ENCODE peak calls at places on chromosomes 12 and 14, in eight cellular contexts. One of them, this sample, is unnamed.
A peak's percentile ranks its signal among the peaks of the same experiment; 100 is the strongest.

GRCh38 chr14:24959791-24960331 is 90.1 kb downstream of the STXBP6 start:
- DNase-seq in H9: no peak
- DNase-seq in IMR-90: peak; percentile 55
- DNase-seq in heart left ventricle: no peak
- DNase-seq in OCI-LY7: no peak
- DNase-seq in MM.1S: peak; percentile 61
- DNase-seq in body of pancreas: no peak
- DNase-seq in cardiac muscle cell: no peak
- DNase-seq in this sample: no peak

GRCh38 chr12:58750484-58750883 is 169.8 kb downstream of the LRIG3 start:
- DNase-seq in heart left ventricle: no peak
- DNase-seq in body of pancreas: no peak
- DNase-seq in MM.1S: no peak
- DNase-seq in IMR-90: peak; percentile 98
- DNase-seq in OCI-LY7: no peak
- DNase-seq in H9: no peak
- DNase-seq in cardiac muscle cell: no peak
- DNase-seq in this sample: no peak

GRCh38 chr14:39339003-39339402 is 93.2 kb downstream of the FBXO33 start:
- DNase-seq in cardiac muscle cell: peak; percentile 31
- DNase-seq in body of pancreas: peak; percentile 3
- DNase-seq in MM.1S: no peak
- DNase-seq in IMR-90: no peak
- DNase-seq in heart left ventricle: no peak
- DNase-seq in H9: peak; percentile 47
- DNase-seq in OCI-LY7: no peak
- DNase-seq in this sample: no peak

GRCh38 chr14:32379447-32379846 is 50.3 kb downstream of the AKAP6 start:
- DNase-seq in heart left ventricle: no peak
- DNase-seq in IMR-90: no peak
- DNase-seq in OCI-LY7: no peak
- DNase-seq in H9: no peak
- DNase-seq in body of pancreas: no peak
- DNase-seq in cardiac muscle cell: no peak
- DNase-seq in MM.1S: no peak
- DNase-seq in this sample: no peak

GRCh38 chr12:123757555-123757954 is 4.5 kb upstream of the DNAH10 start:
- DNase-seq in OCI-LY7: no peak
- DNase-seq in IMR-90: peak; percentile 89
- DNase-seq in body of pancreas: peak; percentile 48
- DNase-seq in H9: no peak
- DNase-seq in MM.1S: no peak
- DNase-seq in cardiac muscle cell: no peak
- DNase-seq in heart left ventricle: no peak
- DNase-seq in this sample: no peak

GRCh38 chr14:99158646-99159165 is 113.3 kb downstream of the BCL11B start:
- DNase-seq in H9: peak; percentile 18
- DNase-seq in MM.1S: no peak
- DNase-seq in IMR-90: no peak
- DNase-seq in OCI-LY7: no peak
- DNase-seq in heart left ventricle: no peak
- DNase-seq in body of pancreas: no peak
- DNase-seq in cardiac muscle cell: no peak
- DNase-seq in this sample: no peak

GRCh38 chr12:67069451-67070306 is 199.5 kb upstream of the CAND1 start:
- DNase-seq in cardiac muscle cell: peak; percentile 69
- DNase-seq in IMR-90: no peak
- DNase-seq in MM.1S: peak; percentile 68
- DNase-seq in H9: peak; percentile 82
- DNase-seq in heart left ventricle: no peak
- DNase-seq in body of pancreas: peak; percentile 38
- DNase-seq in OCI-LY7: peak; percentile 55
- DNase-seq in this sample: peak; percentile 70

GRCh38 chr12:8866429-8866828 is 44.0 kb downstream of the A2ML1 start:
- DNase-seq in OCI-LY7: no peak
- DNase-seq in cardiac muscle cell: no peak
- DNase-seq in heart left ventricle: no peak
- DNase-seq in MM.1S: no peak
- DNase-seq in body of pancreas: no peak
- DNase-seq in IMR-90: no peak
- DNase-seq in H9: no peak
- DNase-seq in this sample: no peak

GRCh38 chr12:6821674-6822433 is at the start of gene GPR162:
- DNase-seq in OCI-LY7: no peak
- DNase-seq in MM.1S: no peak
- DNase-seq in IMR-90: peak; percentile 48
- DNase-seq in heart left ventricle: peak; percentile 77
- DNase-seq in body of pancreas: peak; percentile 51
- DNase-seq in cardiac muscle cell: peak; percentile 86
- DNase-seq in H9: peak; percentile 91
- DNase-seq in this sample: peak; percentile 79

GRCh38 chr12:62744551-62744950 is 190.4 kb downstream of the PPM1H start:
- DNase-seq in heart left ventricle: no peak
- DNase-seq in IMR-90: peak; percentile 34
- DNase-seq in body of pancreas: peak; percentile 42
- DNase-seq in MM.1S: no peak
- DNase-seq in H9: no peak
- DNase-seq in OCI-LY7: no peak
- DNase-seq in cardiac muscle cell: no peak
- DNase-seq in this sample: no peak

GRCh38 chr12:5614206-5614605 is 182.3 kb downstream of the NTF3 start:
- DNase-seq in MM.1S: no peak
- DNase-seq in H9: no peak
- DNase-seq in body of pancreas: no peak
- DNase-seq in OCI-LY7: no peak
- DNase-seq in cardiac muscle cell: no peak
- DNase-seq in heart left ventricle: no peak
- DNase-seq in IMR-90: peak; percentile 4
- DNase-seq in this sample: no peak

GRCh38 chr12:130668286-130669204 is 47.6 kb downstream of the RIMBP2 start:
- DNase-seq in body of pancreas: no peak
- DNase-seq in IMR-90: no peak
- DNase-seq in heart left ventricle: no peak
- DNase-seq in OCI-LY7: no peak
- DNase-seq in MM.1S: no peak
- DNase-seq in cardiac muscle cell: no peak
- DNase-seq in H9: no peak
- DNase-seq in this sample: no peak

GRCh38 chr14:66284346-66284745 is 201.8 kb upstream of the CCDC196 start:
- DNase-seq in OCI-LY7: no peak
- DNase-seq in body of pancreas: no peak
- DNase-seq in cardiac muscle cell: no peak
- DNase-seq in H9: no peak
- DNase-seq in IMR-90: peak; percentile 0
- DNase-seq in heart left ventricle: no peak
- DNase-seq in MM.1S: no peak
- DNase-seq in this sample: no peak

GRCh38 chr14:93536945-93537344 is 106.2 kb downstream of the UNC79 start:
- DNase-seq in H9: peak; percentile 48
- DNase-seq in cardiac muscle cell: peak; percentile 40
- DNase-seq in body of pancreas: no peak
- DNase-seq in heart left ventricle: no peak
- DNase-seq in OCI-LY7: no peak
- DNase-seq in IMR-90: no peak
- DNase-seq in MM.1S: no peak
- DNase-seq in this sample: peak; percentile 44

GRCh38 chr12:80293347-80293746 is 150.7 kb upstream of the PTPRQ start:
- DNase-seq in IMR-90: no peak
- DNase-seq in OCI-LY7: no peak
- DNase-seq in heart left ventricle: no peak
- DNase-seq in H9: no peak
- DNase-seq in body of pancreas: no peak
- DNase-seq in MM.1S: peak; percentile 63
- DNase-seq in cardiac muscle cell: no peak
- DNase-seq in this sample: no peak

GRCh38 chr12:42692749-42693148 is 103.2 kb upstream of the PRICKLE1 start:
- DNase-seq in IMR-90: no peak
- DNase-seq in heart left ventricle: no peak
- DNase-seq in MM.1S: no peak
- DNase-seq in H9: no peak
- DNase-seq in cardiac muscle cell: no peak
- DNase-seq in body of pancreas: no peak
- DNase-seq in OCI-LY7: no peak
- DNase-seq in this sample: no peak

GRCh38 chr14:77122555-77123125 is 19.0 kb downstream of the ZDHHC22 start:
- DNase-seq in IMR-90: no peak
- DNase-seq in cardiac muscle cell: no peak
- DNase-seq in heart left ventricle: no peak
- DNase-seq in MM.1S: no peak
- DNase-seq in H9: peak; percentile 18
- DNase-seq in OCI-LY7: peak; percentile 83
- DNase-seq in body of pancreas: no peak
- DNase-seq in this sample: peak; percentile 35

GRCh38 chr12:38527631-38528030 is 211.1 kb downstream of the ALG10B start:
- DNase-seq in OCI-LY7: no peak
- DNase-seq in H9: no peak
- DNase-seq in heart left ventricle: no peak
- DNase-seq in cardiac muscle cell: no peak
- DNase-seq in MM.1S: no peak
- DNase-seq in body of pancreas: no peak
- DNase-seq in IMR-90: no peak
- DNase-seq in this sample: no peak

GRCh38 chr14:24196071-24197061 is 1.1 kb upstream of the TM9SF1 start:
- DNase-seq in heart left ventricle: no peak
- DNase-seq in cardiac muscle cell: peak; percentile 56
- DNase-seq in IMR-90: peak; percentile 22
- DNase-seq in H9: no peak
- DNase-seq in body of pancreas: peak; percentile 33
- DNase-seq in OCI-LY7: peak; percentile 71
- DNase-seq in MM.1S: peak; percentile 18
- DNase-seq in this sample: no peak

GRCh38 chr14:53893374-53893773 is 63.3 kb downstream of the BMP4 start:
- DNase-seq in IMR-90: no peak
- DNase-seq in cardiac muscle cell: no peak
- DNase-seq in MM.1S: peak; percentile 39
- DNase-seq in OCI-LY7: no peak
- DNase-seq in H9: no peak
- DNase-seq in heart left ventricle: no peak
- DNase-seq in body of pancreas: no peak
- DNase-seq in this sample: no peak

GRCh38 chr12:62438098-62438692 is 28.4 kb upstream of the MON2 start:
- DNase-seq in body of pancreas: peak; percentile 65
- DNase-seq in MM.1S: peak; percentile 60
- DNase-seq in IMR-90: peak; percentile 53
- DNase-seq in heart left ventricle: peak; percentile 31
- DNase-seq in OCI-LY7: peak; percentile 60
- DNase-seq in H9: no peak
- DNase-seq in cardiac muscle cell: peak; percentile 67
- DNase-seq in this sample: peak; percentile 50

GRCh38 chr14:20197459-20197858 is 6.8 kb downstream of the OR11G2 start:
- DNase-seq in heart left ventricle: no peak
- DNase-seq in H9: no peak
- DNase-seq in cardiac muscle cell: no peak
- DNase-seq in MM.1S: no peak
- DNase-seq in OCI-LY7: no peak
- DNase-seq in IMR-90: no peak
- DNase-seq in body of pancreas: peak; percentile 38
- DNase-seq in this sample: no peak
- H3K9me3 ChIP-seq in heart left ventricle: no peaks in the 10 kb centered on the region
- H3K9me3 ChIP-seq in H9: peaks cover 85% of the 10 kb centered on the region
- H3K9me3 ChIP-seq in cardiac muscle cell: no peaks in the 10 kb centered on the region
- H3K9me3 ChIP-seq in MM.1S: no peaks in the 10 kb centered on the region
- H3K9me3 ChIP-seq in OCI-LY7: no peaks in the 10 kb centered on the region
- H3K9me3 ChIP-seq in IMR-90: peaks cover 5% of the 10 kb centered on the region
- H3K9me3 ChIP-seq in body of pancreas: no peaks in the 10 kb centered on the region
- H3K9me3 ChIP-seq in this sample: no peaks in the 10 kb centered on the region

DNA sequence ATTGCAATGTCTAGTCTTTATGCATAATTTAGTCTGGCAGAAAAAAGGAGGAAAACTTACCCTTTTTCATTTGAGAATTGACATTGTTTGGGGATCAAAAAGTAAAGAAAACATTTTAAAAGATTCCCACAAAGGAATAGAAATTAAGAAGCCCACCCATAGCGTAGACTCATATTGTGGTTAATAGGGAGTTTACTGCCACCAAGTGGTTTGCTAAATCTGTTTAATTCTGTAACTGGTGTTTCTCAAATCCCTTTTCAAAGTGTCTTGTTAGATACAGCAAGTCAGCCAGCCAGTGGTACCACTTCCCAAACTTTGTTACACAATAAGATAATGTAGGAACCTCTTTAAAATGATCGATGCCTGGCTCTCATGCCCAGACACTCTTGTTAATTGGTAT is 180.3 kb downstream of the IPO8 start:
- DNase-seq in cardiac muscle cell: peak; percentile 28
- DNase-seq in MM.1S: no peak
- DNase-seq in OCI-LY7: peak; percentile 10
- DNase-seq in H9: no peak
- DNase-seq in heart left ventricle: no peak
- DNase-seq in body of pancreas: no peak
- DNase-seq in IMR-90: no peak
- DNase-seq in this sample: no peak
- TF ChIP-seq CTCF in cardiac muscle cell: peak; percentile 33
- TF ChIP-seq CTCF in MM.1S: no peak
- TF ChIP-seq CTCF in OCI-LY7: peak; percentile 66
- TF ChIP-seq CTCF in H9: peak; percentile 60
- TF ChIP-seq CTCF in heart left ventricle: peak; percentile 24
- TF ChIP-seq CTCF in body of pancreas: peak; percentile 33
- TF ChIP-seq CTCF in IMR-90: peak; percentile 19
- TF ChIP-seq CTCF in this sample: peak; percentile 11

GRCh38 chr12:127480775-127481314 is 786.1 kb upstream of the TMEM132C start:
- DNase-seq in H9: no peak
- DNase-seq in heart left ventricle: no peak
- DNase-seq in OCI-LY7: no peak
- DNase-seq in IMR-90: no peak
- DNase-seq in cardiac muscle cell: no peak
- DNase-seq in body of pancreas: no peak
- DNase-seq in MM.1S: no peak
- DNase-seq in this sample: no peak

GRCh38 chr12:127487031-127487430 is 779.9 kb upstream of the TMEM132C start:
- DNase-seq in body of pancreas: no peak
- DNase-seq in cardiac muscle cell: no peak
- DNase-seq in heart left ventricle: no peak
- DNase-seq in MM.1S: no peak
- DNase-seq in IMR-90: no peak
- DNase-seq in OCI-LY7: no peak
- DNase-seq in H9: no peak
- DNase-seq in this sample: no peak

GRCh38 chr12:127482950-127483349 is 784.0 kb upstream of the TMEM132C start:
- DNase-seq in OCI-LY7: no peak
- DNase-seq in MM.1S: no peak
- DNase-seq in heart left ventricle: no peak
- DNase-seq in cardiac muscle cell: no peak
- DNase-seq in IMR-90: no peak
- DNase-seq in body of pancreas: no peak
- DNase-seq in H9: no peak
- DNase-seq in this sample: no peak

GRCh38 chr12:127489055-127489454 is 777.9 kb upstream of the TMEM132C start:
- DNase-seq in body of pancreas: peak; percentile 7
- DNase-seq in MM.1S: no peak
- DNase-seq in cardiac muscle cell: no peak
- DNase-seq in H9: no peak
- DNase-seq in OCI-LY7: no peak
- DNase-seq in IMR-90: no peak
- DNase-seq in heart left ventricle: no peak
- DNase-seq in this sample: peak; percentile 18

GRCh38 chr12:127485528-127485927 is 781.4 kb upstream of the TMEM132C start:
- DNase-seq in body of pancreas: no peak
- DNase-seq in heart left ventricle: no peak
- DNase-seq in OCI-LY7: no peak
- DNase-seq in MM.1S: peak; percentile 74
- DNase-seq in cardiac muscle cell: no peak
- DNase-seq in IMR-90: peak; percentile 86
- DNase-seq in H9: no peak
- DNase-seq in this sample: peak; percentile 15
- H3K27ac ChIP-seq in body of pancreas: no peak overlapping the region
- H3K27ac ChIP-seq in heart left ventricle: no peak overlapping the region
- H3K27ac ChIP-seq in OCI-LY7: no peak overlapping the region
- H3K27ac ChIP-seq in MM.1S: peak overlapping the region; percentile 23
- H3K27ac ChIP-seq in cardiac muscle cell: no peak overlapping the region
- H3K27ac ChIP-seq in IMR-90: no peak overlapping the region
- H3K27ac ChIP-seq in H9: no peak overlapping the region
- H3K27ac ChIP-seq in this sample: no peak overlapping the region

GRCh38 chr14:70872678-70873020 is 34.6 kb upstream of the PCNX1 start:
- DNase-seq in OCI-LY7: no peak
- DNase-seq in IMR-90: no peak
- DNase-seq in cardiac muscle cell: no peak
- DNase-seq in heart left ventricle: no peak
- DNase-seq in MM.1S: no peak
- DNase-seq in H9: no peak
- DNase-seq in body of pancreas: no peak
- DNase-seq in this sample: no peak
- H3K9me3 ChIP-seq in OCI-LY7: peaks cover 14% of the 10 kb centered on the region
- H3K9me3 ChIP-seq in IMR-90: peaks cover 4% of the 10 kb centered on the region
- H3K9me3 ChIP-seq in cardiac muscle cell: no peaks in the 10 kb centered on the region
- H3K9me3 ChIP-seq in heart left ventricle: peaks cover 10% of the 10 kb centered on the region
- H3K9me3 ChIP-seq in MM.1S: no peaks in the 10 kb centered on the region
- H3K9me3 ChIP-seq in H9: peaks cover 7% of the 10 kb centered on the region
- H3K9me3 ChIP-seq in body of pancreas: no peaks in the 10 kb centered on the region
- H3K9me3 ChIP-seq in this sample: no peaks in the 10 kb centered on the region